ENCODE peak calls at places on chromosomes 12 and 14, in six cellular contexts. One of them, this sample, is unnamed.

GRCh38 chr12:95204141-95204866 is 13.0 kb downstream of the FGD6 start:
- DNase-seq in HepG2: no peak
- DNase-seq in GM12891: no peak
- DNase-seq in GM12878: no peak
- DNase-seq in H1: peak; percentile 53
- DNase-seq in K562: peak; percentile 80
- DNase-seq in this sample: no peak

GRCh38 chr14:26702721-26703250 is 105.0 kb upstream of the NOVA1 start:
- DNase-seq in HepG2: no peak
- DNase-seq in GM12891: no peak
- DNase-seq in GM12878: no peak
- DNase-seq in H1: no peak
- DNase-seq in K562: no peak
- DNase-seq in this sample: no peak

GRCh38 chr12:111405856-111406473 is at the start of gene SH2B3:
- DNase-seq in HepG2: no peak
- DNase-seq in GM12891: no peak
- DNase-seq in GM12878: no peak
- DNase-seq in H1: no peak
- DNase-seq in K562: peak; percentile 70
- DNase-seq in this sample: no peak

GRCh38 chr14:24249230-24250021 is 7.0 kb upstream of the TINF2 start:
- DNase-seq in HepG2: no peak
- DNase-seq in GM12891: no peak
- DNase-seq in GM12878: no peak
- DNase-seq in H1: no peak
- DNase-seq in K562: no peak
- DNase-seq in this sample: no peak

GRCh38 chr12:119014368-119014767 is 33.0 kb downstream of the SRRM4 start:
- DNase-seq in HepG2: no peak
- DNase-seq in GM12891: no peak
- DNase-seq in GM12878: no peak
- DNase-seq in H1: no peak
- DNase-seq in K562: no peak
- DNase-seq in this sample: no peak

GRCh38 chr12:113413488-113413939 is 8.7 kb upstream of the SDSL start:
- DNase-seq in HepG2: peak; percentile 56
- DNase-seq in GM12891: no peak
- DNase-seq in GM12878: no peak
- DNase-seq in H1: no peak
- DNase-seq in K562: peak; percentile 35
- DNase-seq in this sample: no peak

GRCh38 chr12:12563529-12563928 is 866 bp upstream of the DUSP16 start:
- DNase-seq in HepG2: no peak
- DNase-seq in GM12891: no peak
- DNase-seq in GM12878: no peak
- DNase-seq in H1: no peak
- DNase-seq in K562: no peak
- DNase-seq in this sample: no peak

GRCh38 chr12:43282106-43282505 is 269.9 kb downstream of the ADAMTS20 start:
- DNase-seq in HepG2: no peak
- DNase-seq in GM12891: no peak
- DNase-seq in GM12878: no peak
- DNase-seq in H1: no peak
- DNase-seq in K562: no peak
- DNase-seq in this sample: no peak

GRCh38 chr14:103519043-103519836 is 3.4 kb downstream of the CKB start:
- DNase-seq in HepG2: no peak
- DNase-seq in GM12891: no peak
- DNase-seq in GM12878: no peak
- DNase-seq in H1: no peak
- DNase-seq in K562: peak; percentile 42
- DNase-seq in this sample: no peak

GRCh38 chr12:4562034-4562657 is at the start of gene DYRK4:
- DNase-seq in HepG2: peak; percentile 72
- DNase-seq in GM12891: no peak
- DNase-seq in GM12878: no peak
- DNase-seq in H1: peak; percentile 72
- DNase-seq in K562: peak; percentile 77
- DNase-seq in this sample: no peak

GRCh38 chr12:89135976-89136634 is 216.2 kb downstream of the DUSP6 start:
- DNase-seq in HepG2: no peak
- DNase-seq in GM12891: no peak
- DNase-seq in GM12878: no peak
- DNase-seq in H1: no peak
- DNase-seq in K562: no peak
- DNase-seq in this sample: no peak
- TF ChIP-seq TAF1 in HepG2: no peak
- TF ChIP-seq TAF1 in GM12891: no peak
- TF ChIP-seq TAF1 in GM12878: no peak
- TF ChIP-seq TAF1 in H1: no peak
- TF ChIP-seq TAF1 in K562: no peak
- TF ChIP-seq TAF1 in this sample: no peak

GRCh38 chr12:120961604-120962486 is 16.5 kb upstream of the HNF1A start:
- DNase-seq in HepG2: no peak
- DNase-seq in GM12891: no peak
- DNase-seq in GM12878: no peak
- DNase-seq in H1: no peak
- DNase-seq in K562: no peak
- DNase-seq in this sample: no peak
- TF ChIP-seq POLR2A in HepG2: peak; percentile 52
- TF ChIP-seq POLR2A in GM12891: no peak
- TF ChIP-seq POLR2A in GM12878: no peak
- TF ChIP-seq POLR2A in H1: no peak
- TF ChIP-seq POLR2A in K562: no peak
- TF ChIP-seq POLR2A in this sample: no peak

GRCh38 chr14:102377696-102378095 is 15.0 kb downstream of the TECPR2 start:
- DNase-seq in HepG2: no peak
- DNase-seq in GM12891: no peak
- DNase-seq in GM12878: no peak
- DNase-seq in H1: no peak
- DNase-seq in K562: peak; percentile 18
- DNase-seq in this sample: no peak
- TF ChIP-seq POLR2AphosphoS5 in HepG2: no peak
- TF ChIP-seq POLR2AphosphoS5 in GM12891: no peak
- TF ChIP-seq POLR2AphosphoS5 in GM12878: no peak
- TF ChIP-seq POLR2AphosphoS5 in H1: no peak
- TF ChIP-seq POLR2AphosphoS5 in K562: no peak
- TF ChIP-seq POLR2AphosphoS5 in this sample: no peak

DNA sequence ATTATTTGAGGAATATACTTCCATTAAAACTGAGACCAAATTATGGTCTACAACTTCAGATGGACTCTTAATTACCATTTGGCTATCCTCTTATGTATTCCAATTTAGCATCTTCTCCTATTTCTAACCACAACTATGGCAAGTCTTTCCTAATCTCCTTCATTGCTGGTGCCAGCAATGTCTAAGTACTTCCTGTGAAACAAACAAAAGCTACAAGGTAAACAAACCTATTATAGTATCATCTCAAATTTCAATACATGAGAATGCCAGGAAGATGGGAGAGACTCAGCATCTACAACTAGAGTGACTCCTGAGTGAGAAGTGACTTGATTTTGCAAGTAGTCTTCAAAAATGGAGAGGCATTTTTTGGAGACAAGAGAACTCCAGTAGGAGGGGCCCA is 202.9 kb upstream of the ATXN7L3B start:
- DNase-seq in HepG2: no peak
- DNase-seq in GM12891: no peak
- DNase-seq in GM12878: no peak
- DNase-seq in H1: no peak
- DNase-seq in K562: no peak
- DNase-seq in this sample: no peak
- TF ChIP-seq TAF1 in HepG2: no peak
- TF ChIP-seq TAF1 in GM12891: no peak
- TF ChIP-seq TAF1 in GM12878: no peak
- TF ChIP-seq TAF1 in H1: no peak
- TF ChIP-seq TAF1 in K562: no peak
- TF ChIP-seq TAF1 in this sample: no peak

GRCh38 chr14:74616507-74616906 is 4.5 kb upstream of the LTBP2 start:
- DNase-seq in HepG2: no peak
- DNase-seq in GM12891: no peak
- DNase-seq in GM12878: no peak
- DNase-seq in H1: no peak
- DNase-seq in K562: no peak
- DNase-seq in this sample: no peak
- TF ChIP-seq POLR2A in HepG2: no peak
- TF ChIP-seq POLR2A in GM12891: no peak
- TF ChIP-seq POLR2A in GM12878: no peak
- TF ChIP-seq POLR2A in H1: no peak
- TF ChIP-seq POLR2A in K562: no peak
- TF ChIP-seq POLR2A in this sample: no peak

GRCh38 chr14:34873591-34874385 is 1.4 kb downstream of the BAZ1A start:
- DNase-seq in HepG2: no peak
- DNase-seq in GM12891: peak; percentile 56
- DNase-seq in GM12878: peak; percentile 62
- DNase-seq in H1: peak; percentile 33
- DNase-seq in K562: peak; percentile 58
- DNase-seq in this sample: peak; percentile 63

GRCh38 chr14:34875031-34875922 is at the start of gene BAZ1A:
- DNase-seq in HepG2: peak; percentile 93
- DNase-seq in GM12891: peak; percentile 37
- DNase-seq in GM12878: peak; percentile 41
- DNase-seq in H1: no peak
- DNase-seq in K562: peak; percentile 69
- DNase-seq in this sample: peak; percentile 41

GRCh38 chr14:34867199-34867598 is 8.0 kb downstream of the BAZ1A start:
- DNase-seq in HepG2: no peak
- DNase-seq in GM12891: no peak
- DNase-seq in GM12878: no peak
- DNase-seq in H1: no peak
- DNase-seq in K562: no peak
- DNase-seq in this sample: no peak

GRCh38 chr14:34874386-34875030 is 652 bp downstream of the BAZ1A start:
- DNase-seq in HepG2: peak; percentile 65
- DNase-seq in GM12891: peak; percentile 39
- DNase-seq in GM12878: no peak
- DNase-seq in H1: no peak
- DNase-seq in K562: peak; percentile 67
- DNase-seq in this sample: peak; percentile 34

GRCh38 chr14:34872822-34873590 is 2.2 kb downstream of the BAZ1A start:
- DNase-seq in HepG2: peak; percentile 90
- DNase-seq in GM12891: peak; percentile 8
- DNase-seq in GM12878: no peak
- DNase-seq in H1: no peak
- DNase-seq in K562: no peak
- DNase-seq in this sample: peak; percentile 6
- TF ChIP-seq POLR2AphosphoS5 in HepG2: no peak
- TF ChIP-seq POLR2AphosphoS5 in GM12891: no peak
- TF ChIP-seq POLR2AphosphoS5 in GM12878: peak; percentile 60
- TF ChIP-seq POLR2AphosphoS5 in H1: no peak
- TF ChIP-seq POLR2AphosphoS5 in K562: peak; percentile 55
- TF ChIP-seq POLR2AphosphoS5 in this sample: peak; percentile 61

GRCh38 chr12:6734506-6735082 is 10.7 kb downstream of the COPS7A start:
- DNase-seq in HepG2: no peak
- DNase-seq in GM12891: no peak
- DNase-seq in GM12878: no peak
- DNase-seq in H1: no peak
- DNase-seq in K562: no peak
- DNase-seq in this sample: no peak

GRCh38 chr12:6736754-6737153 is 12.9 kb downstream of the COPS7A start:
- DNase-seq in HepG2: no peak
- DNase-seq in GM12891: no peak
- DNase-seq in GM12878: no peak
- DNase-seq in H1: no peak
- DNase-seq in K562: no peak
- DNase-seq in this sample: no peak

GRCh38 chr12:6730169-6730568 is 6.3 kb downstream of the COPS7A start:
- DNase-seq in HepG2: no peak
- DNase-seq in GM12891: no peak
- DNase-seq in GM12878: no peak
- DNase-seq in H1: no peak
- DNase-seq in K562: no peak
- DNase-seq in this sample: no peak

DNA sequence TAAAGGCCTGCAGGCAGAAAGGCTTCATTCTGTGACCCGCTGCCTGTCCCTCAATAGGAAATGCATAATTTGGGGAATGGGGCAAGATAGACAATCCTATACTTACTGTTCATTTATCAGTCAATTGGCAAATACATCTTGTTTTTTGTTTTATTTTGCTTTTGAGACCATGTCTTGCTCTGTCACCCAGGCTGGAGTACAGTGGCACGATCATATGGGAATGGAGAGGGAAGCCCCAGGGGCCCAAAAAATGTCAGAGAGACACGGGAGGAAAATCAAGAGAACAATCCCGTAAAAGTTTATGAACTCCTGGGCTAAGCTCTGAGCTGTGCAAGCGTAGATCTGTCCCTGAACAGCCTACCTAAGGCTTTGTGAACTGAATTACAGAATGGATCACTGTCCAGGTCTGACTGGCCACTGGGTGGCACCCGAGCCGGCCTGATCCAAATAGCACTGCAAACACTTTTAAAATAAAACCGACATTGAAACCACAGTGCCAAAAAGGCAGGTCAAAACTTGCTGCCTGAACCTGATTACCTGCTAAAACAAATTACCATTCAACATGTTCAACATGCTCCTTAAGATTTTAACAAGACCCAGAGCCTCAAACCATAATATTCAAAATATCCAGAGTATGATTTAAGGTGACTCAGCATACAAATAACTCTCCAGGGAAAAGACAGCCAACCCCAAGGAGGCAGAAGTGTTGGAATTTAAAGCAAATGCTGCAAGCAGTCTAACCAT is 11.8 kb downstream of the COPS7A start:
- DNase-seq in HepG2: peak; percentile 46
- DNase-seq in GM12891: peak; percentile 48
- DNase-seq in GM12878: no peak
- DNase-seq in H1: no peak
- DNase-seq in K562: peak; percentile 51
- DNase-seq in this sample: no peak
- TF ChIP-seq TAF1 in HepG2: no peak
- TF ChIP-seq TAF1 in GM12891: no peak
- TF ChIP-seq TAF1 in GM12878: no peak
- TF ChIP-seq TAF1 in H1: no peak
- TF ChIP-seq TAF1 in K562: no peak
- TF ChIP-seq TAF1 in this sample: no peak

This sample was measured in GM12892.